ENCODE peak calls at places on chromosomes 6 and 20, in nine cellular contexts. S is A673; X is left ventricle myocardium inferior; J is cardiac muscle cell; P is iPS DF 6.9; K is CD8-positive, alpha-beta T cell; O is breast epithelium; E is body of pancreas; R is keratinocyte. G is an unnamed sample. For H3K27me3 and H3K4me1, the result is how much of the 10 kb centered on the place peaks cover.

GRCh38 chr6:24974182-24975171 is 38.7 kb upstream of the RIPOR2 start:
- DNase-seq in S (no peak), X (no peak), J (no peak), P (no peak), K (no peak), O (no peak), E (no peak), R (no peak), G (no peak)

GRCh38 chr20:889110-889509 is 27.0 kb downstream of the ANGPT4 start:
- DNase-seq in S (no peak), X (no peak), J (no peak), P (no peak), K (no peak), O (no peak), E (no peak), R (no peak), G (no peak)

GRCh38 chr20:52524865-52525264 is 333.3 kb upstream of the ZFP64 start:
- DNase-seq in S (no peak), X (no peak), J (no peak), P (no peak), K (no peak), O (no peak), E (no peak), R (no peak), G (no peak)

GRCh38 chr6:42260972-42261371 is 43.3 kb upstream of the MRPS10 start:
- DNase-seq in S (peak), X (no peak), J (peak), P (no peak), K (peak), O (no peak), E (peak), R (no peak), G (no peak)

GRCh38 chr20:10711903-10712373 is 38.1 kb upstream of the JAG1 start:
- DNase-seq in S (no peak), X (no peak), J (no peak), P (no peak), K (no peak), O (no peak), E (no peak), R (no peak), G (no peak)

GRCh38 chr6:106168097-106168888 is 82.2 kb downstream of the PRDM1 start:
- DNase-seq in S (no peak), X (no peak), J (no peak), P (no peak), K (no peak), O (no peak), E (no peak), R (no peak), G (no peak)

GRCh38 chr6:138430361-138431145 is 26.5 kb downstream of the HEBP2 start:
- DNase-seq in S (no peak), X (peak), J (no peak), P (no peak), K (no peak), O (no peak), E (no peak), R (no peak), G (no peak)

GRCh38 chr6:138540468-138540867 is 41.2 kb upstream of the NHSL1 start:
- DNase-seq in S (no peak), X (no peak), J (peak), P (no peak), K (no peak), O (no peak), E (no peak), R (no peak), G (no peak)

GRCh38 chr6:112037783-112038216 is 16.1 kb upstream of the CCN6 start:
- DNase-seq in S (peak), X (peak), J (peak), P (no peak), K (peak), O (peak), E (peak), R (no peak), G (no peak)

GRCh38 chr6:112035446-112035845 is 18.5 kb upstream of the CCN6 start:
- DNase-seq in S (no peak), X (no peak), J (peak), P (no peak), K (no peak), O (no peak), E (no peak), R (no peak), G (no peak)

GRCh38 chr6:112038268-112038667 is 15.6 kb upstream of the CCN6 start:
- DNase-seq in S (peak), X (no peak), J (no peak), P (no peak), K (no peak), O (no peak), E (no peak), R (no peak), G (no peak)

GRCh38 chr6:112034236-112034990 is 19.5 kb upstream of the CCN6 start:
- DNase-seq in S (no peak), X (no peak), J (no peak), P (no peak), K (no peak), O (no peak), E (no peak), R (no peak), G (no peak)

GRCh38 chr6:112036088-112036637 is 17.7 kb upstream of the CCN6 start:
- DNase-seq in S (no peak), X (no peak), J (no peak), P (no peak), K (no peak), O (no peak), E (no peak), R (no peak), G (no peak)
- H3K27me3 ChIP-seq in S (under half), X (under half), J (under half), P (under half), K (under half), O (under half), E (under half), R (under half), G (under half)

DNA sequence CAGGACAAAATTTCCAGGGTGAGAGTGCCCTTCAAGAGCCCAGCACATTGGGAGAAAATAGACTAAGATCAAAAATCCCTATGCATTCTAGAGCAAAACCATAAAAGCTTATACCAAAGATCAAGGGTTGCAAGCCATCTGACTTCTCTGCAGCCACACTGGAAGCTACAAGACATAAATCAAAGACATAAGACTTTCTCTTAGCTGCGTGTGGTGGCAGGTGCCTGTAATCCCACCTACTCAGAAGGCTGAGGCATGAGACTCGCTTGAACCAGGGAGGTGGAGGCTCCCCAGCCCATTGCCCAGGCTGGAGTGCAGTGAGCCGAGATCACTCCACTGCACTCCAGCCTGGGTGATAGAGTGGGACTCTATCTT is 91.9 kb upstream of the NXT1 start:
- DNase-seq in S (no peak), X (no peak), J (no peak), P (no peak), K (no peak), O (no peak), E (no peak), R (no peak), G (no peak)
- H3K27ac ChIP-seq in S (peak), X (peak), J (no peak), P (no peak), K (no peak), O (peak), E (no peak), R (peak), G (peak)

DNA sequence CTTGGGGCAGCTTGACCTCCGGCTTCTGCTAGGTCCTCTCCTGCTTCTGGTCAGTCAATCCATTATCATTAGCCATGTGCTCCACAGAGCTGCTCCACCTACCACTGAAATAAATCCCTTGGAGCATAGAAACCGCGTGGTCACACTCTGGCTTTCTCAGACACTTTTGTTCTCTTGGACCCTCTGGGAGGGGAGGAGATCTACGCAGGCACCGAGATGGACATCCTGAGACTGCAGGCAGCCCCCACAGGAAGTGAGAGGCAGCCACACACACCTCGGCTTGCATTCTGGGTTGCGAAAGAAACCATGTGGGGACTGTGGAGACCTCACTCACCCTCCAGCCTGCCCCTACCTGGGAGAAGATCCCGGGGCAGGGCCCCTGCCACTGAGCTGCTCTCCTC is 79.5 kb downstream of the FYN start:
- DNase-seq in S (no peak), X (no peak), J (no peak), P (no peak), K (peak), O (no peak), E (no peak), R (no peak), G (no peak)
- H3K4me1 ChIP-seq in S (under half), X (half or more), J (under half), P (under half), K (half or more), O (under half), E (under half), R (under half), G (under half)

GRCh38 chr6:110435052-110435602 is 19.8 kb upstream of the DDO start:
- DNase-seq in S (no peak), X (no peak), J (no peak), P (no peak), K (no peak), O (no peak), E (no peak), R (no peak), G (no peak)

DNA sequence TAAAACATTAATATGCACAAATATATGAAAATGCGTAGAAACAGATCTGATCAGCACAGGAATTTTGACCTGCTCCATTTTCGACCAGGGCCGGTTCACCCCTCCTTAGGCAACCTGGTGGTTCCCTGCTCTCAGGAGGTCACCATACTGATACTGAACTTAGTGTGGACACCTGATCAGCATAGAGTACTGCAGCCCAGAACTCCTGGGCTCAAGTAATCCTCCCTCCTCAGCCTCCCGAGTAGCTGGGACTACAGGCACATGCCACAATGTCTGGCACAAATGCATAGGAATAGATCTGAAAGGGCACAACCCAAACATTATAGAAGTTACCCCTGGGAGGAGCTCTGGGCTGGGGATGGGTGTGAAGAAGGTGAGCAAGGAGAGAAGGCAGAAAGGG is 24.7 kb upstream of the DDO start:
- DNase-seq in S (no peak), X (no peak), J (no peak), P (no peak), K (no peak), O (no peak), E (no peak), R (no peak), G (no peak)
- H3K27me3 ChIP-seq in S (under half), X (under half), J (under half), P (under half), K (under half), O (under half), E (under half), R (under half), G (under half)

GRCh38 chr6:17405944-17406245 is 12.5 kb downstream of the CAP2 start:
- DNase-seq in S (no peak), X (no peak), J (no peak), P (no peak), K (no peak), O (no peak), E (no peak), R (no peak), G (no peak)

GRCh38 chr6:17413313-17413750 is 19.9 kb downstream of the CAP2 start:
- DNase-seq in S (no peak), X (no peak), J (peak), P (no peak), K (no peak), O (no peak), E (no peak), R (no peak), G (no peak)

GRCh38 chr6:17408081-17408480 is 14.7 kb downstream of the CAP2 start:
- DNase-seq in S (no peak), X (no peak), J (no peak), P (no peak), K (no peak), O (no peak), E (no peak), R (no peak), G (no peak)

DNA sequence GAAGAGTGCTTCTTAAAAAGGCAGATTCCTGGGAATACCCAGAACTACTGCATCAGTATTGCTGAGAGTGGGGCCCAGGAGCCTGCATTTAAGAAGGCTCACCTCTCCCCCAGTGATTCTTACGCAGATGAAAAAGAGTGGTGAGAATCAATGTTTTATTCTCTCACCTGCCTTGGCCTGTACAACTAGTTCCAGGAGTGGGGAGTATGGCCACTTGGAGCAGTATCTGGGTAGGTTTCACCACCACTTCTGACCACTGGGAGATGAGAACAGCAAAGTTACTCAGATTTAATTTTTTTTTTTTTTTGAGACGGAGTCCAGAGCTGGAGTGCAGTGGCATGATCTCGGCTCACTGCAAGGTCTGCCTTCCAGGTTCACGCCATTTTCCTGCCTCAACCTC is 16.9 kb downstream of the CAP2 start:
- DNase-seq in S (no peak), X (no peak), J (no peak), P (no peak), K (no peak), O (no peak), E (no peak), R (no peak), G (no peak)
- H3K27ac ChIP-seq in S (no peak), X (no peak), J (no peak), P (no peak), K (no peak), O (no peak), E (no peak), R (no peak), G (no peak)

GRCh38 chr20:57581202-57582028 is 20.5 kb downstream of the PCK1 start:
- DNase-seq in S (no peak), X (no peak), J (no peak), P (no peak), K (no peak), O (no peak), E (peak), R (no peak), G (no peak)
- H3K4me1 ChIP-seq in S (under half), X (under half), J (under half), P (under half), K (under half), O (under half), E (under half), R (under half), G (under half)

DNA sequence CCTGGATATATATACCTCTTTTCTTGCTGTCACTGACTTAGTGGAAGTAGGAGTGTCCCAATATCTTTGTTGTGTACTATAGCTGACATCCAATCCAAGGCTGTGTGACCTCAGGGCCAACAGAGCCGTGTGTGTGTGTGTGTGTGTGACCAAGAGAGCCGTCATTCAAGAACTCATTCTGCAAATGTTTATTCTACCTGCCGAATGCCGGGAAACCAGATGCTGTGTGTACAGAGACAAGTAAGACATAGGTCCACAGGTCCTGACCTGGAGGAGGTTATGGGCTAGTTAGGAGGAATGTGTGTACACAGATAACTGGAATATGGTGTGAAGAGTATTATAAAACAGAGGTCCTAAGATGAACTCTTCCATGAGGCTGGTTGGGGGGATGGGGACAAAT is 190.0 kb downstream of the DHX35 start:
- DNase-seq in S (no peak), X (no peak), J (no peak), P (no peak), K (no peak), O (peak), E (no peak), R (no peak), G (no peak)
- H3K27me3 ChIP-seq in S (half or more), X (half or more), J (under half), P (under half), K (under half), O (under half), E (under half), R (under half), G (under half)

DNA sequence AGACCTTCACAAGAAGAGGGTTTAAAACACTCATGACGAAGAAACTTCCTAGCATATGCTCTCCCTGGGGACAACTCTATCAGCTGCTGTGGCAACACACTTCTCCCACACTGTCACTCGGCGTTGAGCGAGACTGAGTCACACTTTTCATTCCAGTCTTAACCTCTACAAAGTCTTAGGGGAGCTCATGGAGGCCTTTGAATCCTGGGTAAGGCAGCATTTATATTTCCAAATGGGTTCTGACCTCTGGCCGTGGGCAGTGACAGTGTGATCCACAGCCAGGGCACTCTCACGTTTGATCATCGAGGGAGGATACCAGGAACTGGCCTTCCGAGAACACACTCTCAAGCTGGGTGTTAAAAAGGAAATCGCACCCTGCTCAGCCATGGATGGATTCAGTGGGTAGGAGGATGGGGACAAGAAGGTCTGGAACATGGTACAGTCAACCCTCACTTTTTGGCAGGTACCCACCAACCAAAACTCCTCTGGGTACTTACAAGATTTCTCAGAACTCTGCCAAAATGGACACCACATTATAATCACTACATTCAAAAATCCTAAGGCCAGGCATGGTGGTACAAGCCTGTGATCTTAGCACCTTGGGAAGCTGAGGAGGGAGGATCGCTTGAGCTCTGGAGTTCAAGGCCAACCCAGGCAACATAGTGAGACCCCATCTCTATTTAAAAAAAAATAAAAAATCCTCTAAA is 19.6 kb downstream of the RRBP1 start:
- DNase-seq in S (peak), X (no peak), J (peak), P (no peak), K (no peak), O (no peak), E (peak), R (no peak), G (no peak)
- H3K27ac ChIP-seq in S (peak), X (peak), J (no peak), P (no peak), K (no peak), O (peak), E (peak), R (no peak), G (peak)

GRCh38 chr20:49594143-49594928 is 26.4 kb upstream of the PTGIS start:
- DNase-seq in S (no peak), X (peak), J (peak), P (no peak), K (no peak), O (no peak), E (peak), R (no peak), G (no peak)
- H3K4me1 ChIP-seq in S (under half), X (half or more), J (under half), P (under half), K (under half), O (under half), E (under half), R (under half), G (under half)